ENCODE peak calls at places on chromosomes 6 and 20, in five cellular contexts. G is amniotic stem cell, B is activated T-cell treated with anti-CD3 and anti-CD28 coated beads for 1 hour, J is head of caudate nucleus, A is AG10803. R is an unnamed sample.

GRCh38 chr20:717817-718216 is 42.2 kb upstream of the SCRT2 start:
- DNase-seq in G (no peak), B (no peak), J (no peak), A (no peak), R (no peak)

GRCh38 chr20:41003143-41003932 is 25.3 kb upstream of the TOP1 start:
- DNase-seq in G (peak), B (peak), J (peak), A (peak), R (peak)

GRCh38 chr6:137661601-137662000 is 167.4 kb upstream of the OLIG3 start:
- DNase-seq in G (no peak), B (peak), J (no peak), A (peak), R (peak)

GRCh38 chr6:2938004-2938631 is 33.2 kb downstream of the SERPINB6 start:
- DNase-seq in G (no peak), B (no peak), J (no peak), A (no peak), R (no peak)

GRCh38 chr6:107458687-107459282 is 579 bp downstream of the PDSS2 start:
- DNase-seq in G (no peak), B (peak), J (peak), A (peak), R (no peak)

GRCh38 chr20:59850018-59850641 is 83.3 kb downstream of the SYCP2 start:
- DNase-seq in G (no peak), B (no peak), J (no peak), A (peak), R (no peak)

GRCh38 chr20:4626228-4626627 is 95.5 kb upstream of the PRND start:
- DNase-seq in G (no peak), B (no peak), J (no peak), A (no peak), R (no peak)

GRCh38 chr20:57698867-57699275 is 10.9 kb downstream of the PMEPA1 start:
- DNase-seq in G (no peak), B (no peak), J (no peak), A (no peak), R (peak)

GRCh38 chr6:37635319-37635718 is 62.4 kb downstream of the MDGA1 start:
- DNase-seq in G (no peak), B (no peak), J (no peak), A (no peak), R (no peak)

GRCh38 chr20:42277203-42277602 is 659.0 kb upstream of the CHD6 start:
- DNase-seq in G (no peak), B (no peak), J (peak), A (no peak), R (no peak)

GRCh38 chr20:10469599-10469998 is 34.5 kb downstream of the SLX4IP start:
- DNase-seq in G (peak), B (no peak), J (no peak), A (peak), R (peak)

GRCh38 chr20:14963262-14963663 is 625.9 kb upstream of the FLRT3 start:
- DNase-seq in G (no peak), B (no peak), J (peak), A (peak), R (no peak)

GRCh38 chr6:48449002-48449401 is 338.0 kb upstream of the PTCHD4 start:
- DNase-seq in G (no peak), B (no peak), J (no peak), A (no peak), R (no peak)

GRCh38 chr6:34730006-34730405 is 27.3 kb upstream of the SNRPC start:
- DNase-seq in G (no peak), B (no peak), J (no peak), A (no peak), R (no peak)

GRCh38 chr6:80969439-80969838 is 783.0 kb downstream of the TENT5A start:
- DNase-seq in G (no peak), B (no peak), J (no peak), A (peak), R (no peak)

GRCh38 chr6:139028658-139029469 is at the start of gene ABRACL:
- DNase-seq in G (no peak), B (peak), J (peak), A (peak), R (no peak)

GRCh38 chr6:28816909-28817807 is 106.6 kb downstream of the TRIM27 start:
- DNase-seq in G (no peak), B (no peak), J (no peak), A (peak), R (peak)

GRCh38 chr6:127069659-127070279 is 48.7 kb upstream of the RSPO3 start:
- DNase-seq in G (no peak), B (no peak), J (no peak), A (peak), R (no peak)

GRCh38 chr20:8880085-8880853 is 188.6 kb upstream of the PLCB4 start:
- DNase-seq in G (no peak), B (no peak), J (no peak), A (no peak), R (no peak)

GRCh38 chr6:46898011-46898410 is 23.7 kb downstream of the ADGRF5 start:
- DNase-seq in G (no peak), B (no peak), J (no peak), A (peak), R (no peak)

GRCh38 chr20:51382986-51383821 is 159.3 kb downstream of the NFATC2 start:
- DNase-seq in G (no peak), B (no peak), J (no peak), A (peak), R (no peak)

GRCh38 chr6:145214570-145214969 is 520.8 kb downstream of the EPM2A start:
- DNase-seq in G (peak), B (no peak), J (no peak), A (peak), R (peak)

GRCh38 chr20:47849596-47849995 is 64.3 kb upstream of the SULF2 start:
- DNase-seq in G (no peak), B (no peak), J (no peak), A (no peak), R (no peak)

GRCh38 chr6:32070814-32071466 is 32.7 kb downstream of the CYP21A2 start:
- DNase-seq in G (no peak), B (no peak), J (no peak), A (no peak), R (no peak)

R was measured in SW 1271.